ENCODE peak calls at places on chromosomes 3 and 15, in eight cellular contexts. M is cardiac muscle cell; F is cardiac fibroblast; B is A549; G is CD8-positive, alpha-beta T cell; X is PC-9; E is PC-3; C is lung. V is an unnamed sample.

GRCh38 chr15:31128919-31129768 is 27.6 kb upstream of the TRPM1 start:
- DNase-seq in F (peak; percentile 78), G (peak; percentile 81), C (peak; percentile 80), X (peak; percentile 49), E (peak; percentile 58), B (peak; percentile 62), M (peak; percentile 75), V (peak; percentile 45)

GRCh38 chr3:113275876-113276580 is 64.7 kb downstream of the BOC start:
- DNase-seq in C (no peak), B (no peak), G (no peak), X (peak; percentile 82), M (peak; percentile 23), E (peak; percentile 55), F (peak; percentile 72), V (no peak)

GRCh38 chr3:151839313-151839631 is 25.4 kb downstream of the AADAC start:
- DNase-seq in E (no peak), C (no peak), M (no peak), G (no peak), B (no peak), F (no peak), X (no peak), V (no peak)

GRCh38 chr3:45760878-45761711 is 35.2 kb downstream of the SLC6A20 start:
- DNase-seq in C (peak; percentile 43), B (peak; percentile 64), M (peak; percentile 76), F (peak; percentile 81), E (peak; percentile 69), X (peak; percentile 48), G (peak; percentile 42), V (no peak)

GRCh38 chr15:99017322-99017701 is 9.7 kb upstream of the PGPEP1L start:
- DNase-seq in X (no peak), E (no peak), G (no peak), B (no peak), M (no peak), F (no peak), C (no peak), V (no peak)

GRCh38 chr3:120642368-120642948 is 39.6 kb downstream of the HGD start:
- DNase-seq in B (peak; percentile 85), F (peak; percentile 81), G (no peak), M (no peak), E (no peak), C (no peak), X (no peak), V (peak; percentile 2)

GRCh38 chr3:153503873-153504272 is 341.8 kb downstream of the RAP2B start:
- DNase-seq in E (peak; percentile 67), M (no peak), C (no peak), B (no peak), G (no peak), X (no peak), F (no peak), V (no peak)

GRCh38 chr3:194967126-194968117 is 281.7 kb downstream of the FAM43A start:
- DNase-seq in B (no peak), C (no peak), F (peak; percentile 16), M (no peak), X (no peak), G (no peak), E (no peak), V (no peak)

GRCh38 chr3:120983841-120984240 is 75.8 kb downstream of the STXBP5L start:
- DNase-seq in E (no peak), F (no peak), X (no peak), C (no peak), M (no peak), G (no peak), B (no peak), V (no peak)

DNA sequence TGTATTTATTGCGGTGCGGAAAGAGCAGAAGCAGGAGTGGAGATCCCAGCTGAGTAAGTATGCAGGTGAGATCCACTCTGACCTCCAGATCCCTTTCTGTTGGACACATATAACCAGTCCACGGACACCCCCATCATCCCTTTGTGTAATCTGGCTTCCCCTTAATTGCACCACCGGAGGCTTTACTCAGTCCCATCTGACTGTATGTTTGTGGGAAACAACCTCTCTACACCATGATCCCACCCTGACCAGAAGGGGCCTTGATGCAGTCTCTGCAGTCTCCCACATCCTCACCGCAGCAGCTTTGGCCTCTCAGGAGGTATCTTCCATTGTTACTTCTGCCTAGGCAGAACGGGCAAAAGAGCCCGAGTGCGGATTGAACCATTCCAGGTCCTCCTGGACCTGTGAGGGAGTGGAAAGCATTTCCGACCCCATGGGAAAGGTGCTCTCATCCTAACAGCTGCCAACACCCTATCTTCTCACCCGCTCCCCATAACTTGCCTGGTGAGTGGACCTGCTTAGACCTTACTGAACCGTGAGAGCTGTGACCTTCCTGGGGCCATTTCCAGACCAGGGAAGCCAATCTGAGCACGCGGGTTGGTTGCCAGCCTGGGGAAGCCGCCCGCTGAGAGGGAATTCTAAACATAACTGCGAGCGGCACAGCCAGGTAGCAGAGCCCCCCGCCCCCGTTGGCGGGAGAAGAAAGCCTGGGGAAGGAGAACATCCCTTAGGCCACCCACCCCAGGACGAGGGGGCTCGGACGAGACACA is 1.1 kb downstream of the SLCO2A1 start:
- DNase-seq in E (no peak), M (peak; percentile 20), X (no peak), B (no peak), F (no peak), G (no peak), C (no peak), V (no peak)
- H3K4me3 ChIP-seq in E (peak overlapping the region; percentile 60), M (peak overlapping the region; percentile 64), X (no peak overlapping the region), B (peak overlapping the region; percentile 61), F (peak overlapping the region; percentile 59), G (no peak overlapping the region), C (peak overlapping the region; percentile 64), V (no peak overlapping the region)

DNA sequence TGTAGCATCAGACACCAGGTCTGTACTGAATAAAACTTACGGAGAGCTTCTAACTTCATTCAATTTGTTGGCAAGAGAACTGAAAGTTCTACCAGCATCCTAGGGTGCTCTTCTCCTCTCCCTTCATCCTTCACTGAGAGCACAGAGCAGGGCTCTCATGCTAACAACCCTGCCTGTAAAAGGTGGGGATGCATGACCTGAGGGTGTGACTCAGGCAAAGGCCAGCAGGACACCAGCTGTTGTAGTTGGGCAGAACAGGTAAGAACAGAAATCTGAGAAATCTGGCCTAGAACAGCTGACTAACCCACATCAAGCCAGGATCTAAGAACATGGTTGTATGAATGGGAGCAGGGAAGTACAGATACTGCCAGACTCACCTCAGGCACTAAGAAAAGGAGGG is 64.2 kb downstream of the MYLK start:
- DNase-seq in F (no peak), X (no peak), M (no peak), C (no peak), E (no peak), G (no peak), B (no peak), V (no peak)
- H3K4me3 ChIP-seq in F (no peak overlapping the region), X (no peak overlapping the region), M (no peak overlapping the region), C (no peak overlapping the region), E (no peak overlapping the region), G (no peak overlapping the region), B (no peak overlapping the region), V (no peak overlapping the region)

DNA sequence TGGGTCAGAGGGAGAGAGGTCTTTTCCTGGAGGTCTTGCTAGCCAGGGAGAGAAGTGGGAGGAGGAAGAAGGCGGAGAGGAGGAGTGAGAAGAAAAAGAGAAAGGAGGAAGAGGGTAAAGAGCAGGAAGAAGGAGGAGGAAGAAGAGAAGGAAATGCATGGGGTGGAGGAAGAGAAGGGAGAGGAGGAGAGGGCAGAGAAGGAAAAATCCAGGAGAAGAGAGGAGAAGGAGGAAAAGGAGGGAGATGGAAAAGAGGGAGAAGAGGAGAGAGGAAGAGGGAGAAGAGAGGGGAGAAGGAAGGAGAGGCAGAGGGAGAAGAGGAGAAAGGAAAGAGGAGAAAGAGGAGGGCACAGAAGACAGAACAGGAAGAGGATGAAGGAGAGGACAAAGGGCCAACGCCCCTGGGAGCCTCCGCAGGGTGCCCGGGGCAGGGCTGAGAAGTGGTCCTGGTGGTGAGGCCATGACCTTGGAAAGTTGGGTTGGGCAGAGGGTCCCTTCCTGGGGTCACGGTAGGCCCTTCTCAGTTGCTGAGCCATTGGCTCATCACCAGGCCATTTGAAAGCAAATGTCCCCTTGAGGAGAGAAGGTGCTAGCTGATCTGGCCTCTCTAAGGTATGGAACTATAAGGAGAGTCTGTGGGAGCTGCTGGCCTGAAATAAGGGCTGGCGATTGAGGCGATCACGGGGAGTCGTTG is 1.2 kb upstream of the SEMA3F start:
- DNase-seq in C (no peak), F (no peak), X (no peak), G (no peak), B (no peak), M (no peak), E (no peak), V (no peak)
- H3K4me3 ChIP-seq in C (no peak overlapping the region), F (no peak overlapping the region), X (peak overlapping the region; percentile 51), G (peak overlapping the region; percentile 39), B (peak overlapping the region; percentile 74), M (peak overlapping the region; percentile 47), E (peak overlapping the region; percentile 62), V (no peak overlapping the region)

GRCh38 chr3:138187296-138188012 is at the start of gene ARMC8:
- DNase-seq in E (peak; percentile 11), C (peak; percentile 52), M (peak; percentile 76), B (peak; percentile 33), F (peak; percentile 60), X (peak; percentile 56), G (peak; percentile 35), V (no peak)

GRCh38 chr3:138188013-138188352 is 882 bp downstream of the ARMC8 start:
- DNase-seq in X (no peak), E (peak; percentile 32), M (no peak), C (no peak), G (no peak), B (no peak), F (peak; percentile 68), V (no peak)

GRCh38 chr3:138186803-138187295 is 252 bp upstream of the ARMC8 start:
- DNase-seq in C (peak; percentile 90), G (peak; percentile 89), X (peak; percentile 88), F (peak; percentile 92), B (peak; percentile 81), E (peak; percentile 81), M (peak; percentile 94), V (peak; percentile 93)

GRCh38 chr3:138184994-138185393 is 2.1 kb upstream of the ARMC8 start:
- DNase-seq in E (peak; percentile 48), B (no peak), C (no peak), F (no peak), M (peak; percentile 28), X (peak; percentile 19), G (no peak), V (no peak)

GRCh38 chr3:138186216-138186615 is 885 bp upstream of the ARMC8 start:
- DNase-seq in M (no peak), F (no peak), E (peak; percentile 48), X (no peak), G (no peak), B (peak; percentile 14), C (no peak), V (no peak)
- H3K4me3 ChIP-seq in M (peak overlapping the region; percentile 58), F (no peak overlapping the region), E (peak overlapping the region; percentile 81), X (peak overlapping the region; percentile 90), G (peak overlapping the region; percentile 94), B (peak overlapping the region; percentile 93), C (no peak overlapping the region), V (peak overlapping the region; percentile 99)

GRCh38 chr3:5186854-5187151 is 704 bp upstream of the EDEM1 start:
- DNase-seq in X (no peak), F (peak; percentile 57), M (peak; percentile 25), B (no peak), C (no peak), E (peak; percentile 33), G (no peak), V (no peak)
- H3K4me3 ChIP-seq in X (peak overlapping the region; percentile 55), F (peak overlapping the region; percentile 57), M (peak overlapping the region; percentile 92), B (peak overlapping the region; percentile 49), C (no peak overlapping the region), E (peak overlapping the region; percentile 75), G (peak overlapping the region; percentile 84), V (peak overlapping the region; percentile 93)